ENCODE peak calls at places on chromosome 22, in six cellular contexts. C, X, R, E, B and Q are unnamed samples.
A peak's percentile ranks its signal among the peaks of the same experiment; 100 is the strongest.

GRCh38 chr22:49827853-49828598 is at the start of gene BRD1:
- DNase-seq in C (peak; percentile 46), X (peak; percentile 62), R (no peak), E (no peak), B (peak; percentile 70), Q (no peak)

GRCh38 chr22:20430641-20431519 is 6.7 kb downstream of the SCARF2 start:
- DNase-seq in C (no peak), X (peak; percentile 64), R (peak; percentile 29), E (peak; percentile 42), B (peak; percentile 36), Q (no peak)

GRCh38 chr22:32013200-32013599 is 29.9 kb upstream of the SLC5A1 start:
- DNase-seq in C (no peak), X (no peak), R (no peak), E (no peak), B (no peak), Q (no peak)

GRCh38 chr22:49099496-49100124 is 728.1 kb downstream of the BRD1 start:
- DNase-seq in C (no peak), X (no peak), R (no peak), E (no peak), B (no peak), Q (no peak)

GRCh38 chr22:17541476-17541875 is 21.8 kb upstream of the SLC25A18 start:
- DNase-seq in C (no peak), X (no peak), R (no peak), E (no peak), B (no peak), Q (no peak)

GRCh38 chr22:34897126-34897525 is 168.8 kb upstream of the ISX start:
- DNase-seq in C (no peak), X (no peak), R (no peak), E (no peak), B (no peak), Q (no peak)

GRCh38 chr22:20054034-20054427 is 26.0 kb upstream of the DGCR8 start:
- DNase-seq in C (no peak), X (no peak), R (no peak), E (no peak), B (no peak), Q (no peak)

GRCh38 chr22:25494774-25495173 is 69.7 kb upstream of the GRK3 start:
- DNase-seq in C (no peak), X (no peak), R (no peak), E (no peak), B (no peak), Q (no peak)

GRCh38 chr22:46866591-46866990 is 104.1 kb downstream of the TBC1D22A start:
- DNase-seq in C (peak; percentile 41), X (no peak), R (no peak), E (no peak), B (no peak), Q (peak; percentile 89)

GRCh38 chr22:23888615-23889401 is 5.4 kb upstream of the MIF start:
- DNase-seq in C (no peak), X (no peak), R (no peak), E (no peak), B (no peak), Q (no peak)

GRCh38 chr22:46081036-46081830 is 69.1 kb upstream of the PPARA start:
- DNase-seq in C (no peak), X (no peak), R (no peak), E (no peak), B (peak; percentile 17), Q (no peak)